ENCODE peak calls at places on chromosomes 13 and 19, in ten cellular contexts. Q is lung; M is SJSA1; S is naive thymus-derived CD4-positive, alpha-beta T cell; K is T-helper 9 cell; N is stimulated activated CD8-positive, alpha-beta memory T cell treated with anti-CD3 and anti-CD28 coated beads, Interleukin-12 subunit alpha, Interleukin-12 subunit beta, amount 100 ng/mL, for 1 hour; T is progenitor cell of endocrine pancreas; P is stimulated activated effector memory CD8-positive, alpha-beta T cell treated with anti-CD3 and anti-CD28 coated beads, Interleukin-12 subunit alpha, Interleukin-12 subunit beta, amount 100 ng/mL, for 72 hours; C is lower leg skin; Z is heart left ventricle. I is an unnamed sample.

GRCh38 chr19:31314849-31315620 is 34.2 kb downstream of the TSHZ3 start:
- DNase-seq in P (no peak), K (no peak), Z (no peak), M (no peak), T (no peak), S (no peak), N (no peak), Q (no peak), C (no peak), I (no peak)

GRCh38 chr13:20165417-20166257 is 4.8 kb upstream of the GJA3 start:
- DNase-seq in Z (no peak), M (no peak), N (no peak), K (no peak), S (no peak), P (no peak), T (no peak), C (no peak), Q (no peak), I (no peak)

GRCh38 chr13:24356837-24357236 is 47.5 kb downstream of the C1QTNF9 start:
- DNase-seq in K (no peak), Z (no peak), T (no peak), M (no peak), S (no peak), Q (no peak), C (no peak), N (no peak), P (no peak), I (no peak)

GRCh38 chr13:93670858-93671257 is 444.3 kb downstream of the GPC6 start:
- DNase-seq in P (no peak), C (no peak), K (no peak), Q (no peak), Z (no peak), N (no peak), T (no peak), M (no peak), S (no peak), I (no peak)

GRCh38 chr19:29939628-29940027 is 2.4 kb upstream of the URI1 start:
- DNase-seq in S (no peak), C (no peak), Z (no peak), N (no peak), T (no peak), P (no peak), Q (no peak), M (no peak), K (no peak), I (no peak)

GRCh38 chr13:77698211-77699058 is 948 bp downstream of the SLAIN1 start:
- DNase-seq in M (no peak), N (no peak), T (peak), Q (peak), C (peak), P (peak), Z (peak), S (peak), K (peak), I (peak)

GRCh38 chr19:50967924-50968708 is 1.3 kb downstream of the KLK6 start:
- DNase-seq in K (no peak), T (no peak), N (no peak), S (no peak), P (no peak), C (no peak), Z (no peak), M (no peak), Q (no peak), I (no peak)

GRCh38 chr13:20873348-20873747 is 29.2 kb downstream of the XPO4 start:
- DNase-seq in K (no peak), Z (no peak), M (no peak), T (no peak), S (no peak), C (no peak), Q (no peak), P (no peak), N (no peak), I (no peak)

GRCh38 chr19:43678512-43678911 is 8.5 kb upstream of the PLAUR start:
- DNase-seq in N (no peak), P (no peak), S (no peak), T (no peak), C (no peak), M (no peak), Z (no peak), Q (no peak), K (no peak), I (no peak)

GRCh38 chr19:46015961-46016425 is 6.9 kb downstream of the PGLYRP1 start:
- DNase-seq in N (no peak), C (no peak), S (peak), T (no peak), P (no peak), M (no peak), Z (no peak), K (peak), Q (no peak), I (no peak)

GRCh38 chr13:48994731-48995130 is 19.0 kb downstream of the FNDC3A start:
- DNase-seq in T (no peak), K (no peak), S (no peak), N (no peak), M (no peak), Z (no peak), C (no peak), Q (no peak), P (no peak), I (no peak)

GRCh38 chr13:42835012-42835411 is 53.6 kb downstream of the FAM216B start:
- DNase-seq in T (no peak), C (no peak), Z (no peak), Q (no peak), P (no peak), N (no peak), S (no peak), M (no peak), K (no peak), I (no peak)

GRCh38 chr19:10227215-10227971 is 3.7 kb downstream of the S1PR2 start:
- DNase-seq in Z (peak), K (no peak), M (no peak), C (peak), T (no peak), N (no peak), P (no peak), Q (peak), S (no peak), I (no peak)

GRCh38 chr13:99275093-99275469 is 16.9 kb upstream of the GPR18 start:
- DNase-seq in P (no peak), Z (no peak), Q (no peak), N (no peak), S (peak), K (no peak), C (no peak), M (no peak), T (no peak), I (no peak)

I was measured in mesothelial cell of epicardium.